ENCODE peak calls at places on chromosomes 4 and X, in seven cellular contexts. D is kidney, H is HCT116, B is cardiac muscle cell, X is aorta, U is SJSA1, W is mesenchymal stem cell. G is an unnamed sample.

GRCh38 chr4:183330841-183331240 is 8.6 kb upstream of the CLDN24 start:
- DNase-seq in B (peak; percentile 46), U (no peak), D (no peak), H (no peak), X (no peak), W (no peak), G (peak; percentile 50)

GRCh38 chr4:184473515-184474260 is 662 bp downstream of the IRF2 start:
- DNase-seq in B (peak; percentile 47), U (no peak), W (peak; percentile 70), H (no peak), D (peak; percentile 85), X (peak; percentile 81), G (peak; percentile 70)

GRCh38 chr4:155787113-155787710 is 28.4 kb downstream of the GUCY1B1 start:
- DNase-seq in X (no peak), B (peak; percentile 78), H (peak; percentile 44), U (peak; percentile 34), W (peak; percentile 74), D (no peak), G (peak; percentile 73)

GRCh38 chr4:169620846-169621228 is 459 bp downstream of the CLCN3 start:
- DNase-seq in B (no peak), H (no peak), U (no peak), D (no peak), X (no peak), W (peak; percentile 61), G (peak; percentile 57)

GRCh38 chr4:133839326-133839725 is 362.3 kb downstream of the PABPC4L start:
- DNase-seq in D (no peak), W (no peak), X (no peak), B (peak; percentile 12), H (no peak), U (no peak), G (peak; percentile 5)

GRCh38 chrX:136166221-136166855 is 19.0 kb downstream of the FHL1 start:
- DNase-seq in H (no peak), D (no peak), U (peak; percentile 14), B (peak; percentile 58), X (no peak), W (peak; percentile 64), G (peak; percentile 68)

GRCh38 chr4:121256887-121257426 is 92.8 kb upstream of the TNIP3 start:
- DNase-seq in W (no peak), X (no peak), H (no peak), B (no peak), D (no peak), U (no peak), G (no peak)

GRCh38 chr4:73019462-73020047 is 50.0 kb downstream of the COX18 start:
- DNase-seq in H (peak; percentile 23), W (peak; percentile 49), U (peak; percentile 38), X (no peak), B (peak; percentile 69), D (no peak), G (peak; percentile 76)

GRCh38 chrX:11724122-11725017 is 33.7 kb upstream of the MSL3 start:
- DNase-seq in H (peak; percentile 7), B (peak; percentile 56), X (no peak), W (peak; percentile 48), U (peak; percentile 18), D (no peak), G (peak; percentile 44)

GRCh38 chrX:98956014-98956413 is 1454.1 kb downstream of the PCDH19 start:
- DNase-seq in H (no peak), B (no peak), W (no peak), D (no peak), U (no peak), X (no peak), G (no peak)

GRCh38 chr4:145352438-145353145 is 129.1 kb upstream of the SMAD1 start:
- DNase-seq in H (no peak), B (no peak), X (no peak), U (no peak), D (no peak), W (no peak), G (no peak)

GRCh38 chr4:118086334-118086733 is 52.0 kb downstream of the NDST3 start:
- DNase-seq in W (peak; percentile 24), X (no peak), U (no peak), B (peak; percentile 3), H (peak; percentile 62), D (no peak), G (peak; percentile 52)

GRCh38 chr4:95215991-95216605 is 332.7 kb downstream of the UNC5C start:
- DNase-seq in D (no peak), B (peak; percentile 20), X (no peak), W (peak; percentile 32), U (no peak), H (no peak), G (peak; percentile 37)

GRCh38 chr4:38050560-38051350 is 90.6 kb downstream of the PTTG2 start:
- DNase-seq in W (peak; percentile 89), H (no peak), X (no peak), B (peak; percentile 71), D (no peak), U (no peak), G (peak; percentile 9)

GRCh38 chr4:142549726-142550463 is 296.2 kb downstream of the INPP4B start:
- DNase-seq in H (peak; percentile 97), B (peak; percentile 54), X (no peak), U (peak; percentile 7), W (peak; percentile 43), D (no peak), G (peak; percentile 91)

GRCh38 chrX:80293354-80293753 is 126.9 kb upstream of the TENT5D start:
- DNase-seq in B (no peak), U (no peak), H (no peak), W (no peak), D (no peak), X (no peak), G (no peak)

GRCh38 chr4:48651869-48652447 is 128.1 kb downstream of the FRYL start:
- DNase-seq in X (no peak), D (no peak), H (no peak), B (no peak), U (peak; percentile 10), W (no peak), G (peak; percentile 80)

GRCh38 chr4:40923326-40924095 is 173.8 kb downstream of the NSUN7 start:
- DNase-seq in D (no peak), X (no peak), W (no peak), U (no peak), H (no peak), B (no peak), G (no peak)

GRCh38 chr4:171025323-171025722 is 787.9 kb upstream of the GALNTL6 start:
- DNase-seq in U (no peak), W (no peak), B (no peak), X (no peak), D (no peak), H (no peak), G (no peak)

GRCh38 chrX:77785746-77786548 is at the start of gene ATRX:
- DNase-seq in H (peak; percentile 57), X (peak; percentile 85), U (peak; percentile 79), W (peak; percentile 87), B (peak; percentile 84), D (peak; percentile 85), G (peak; percentile 87)

GRCh38 chrX:16643160-16643559 is 6.8 kb upstream of the S100G start:
- DNase-seq in D (no peak), W (peak; percentile 26), U (no peak), B (peak; percentile 54), H (no peak), X (no peak), G (peak; percentile 72)

GRCh38 chrX:70172964-70173363 is 4.3 kb upstream of the DGAT2L6 start:
- DNase-seq in U (no peak), B (no peak), X (no peak), D (no peak), W (no peak), H (no peak), G (no peak)

GRCh38 chrX:70169281-70169680 is 8.0 kb upstream of the DGAT2L6 start:
- DNase-seq in U (no peak), D (no peak), H (no peak), W (no peak), X (no peak), B (no peak), G (no peak)

GRCh38 chrX:70174754-70175153 is 2.5 kb upstream of the DGAT2L6 start:
- DNase-seq in X (no peak), W (no peak), D (no peak), H (no peak), U (no peak), B (peak; percentile 41), G (peak; percentile 36)

GRCh38 chrX:70172226-70172625 is 5.1 kb upstream of the DGAT2L6 start:
- DNase-seq in U (no peak), B (no peak), W (no peak), H (no peak), D (no peak), X (no peak), G (peak; percentile 43)

DNA sequence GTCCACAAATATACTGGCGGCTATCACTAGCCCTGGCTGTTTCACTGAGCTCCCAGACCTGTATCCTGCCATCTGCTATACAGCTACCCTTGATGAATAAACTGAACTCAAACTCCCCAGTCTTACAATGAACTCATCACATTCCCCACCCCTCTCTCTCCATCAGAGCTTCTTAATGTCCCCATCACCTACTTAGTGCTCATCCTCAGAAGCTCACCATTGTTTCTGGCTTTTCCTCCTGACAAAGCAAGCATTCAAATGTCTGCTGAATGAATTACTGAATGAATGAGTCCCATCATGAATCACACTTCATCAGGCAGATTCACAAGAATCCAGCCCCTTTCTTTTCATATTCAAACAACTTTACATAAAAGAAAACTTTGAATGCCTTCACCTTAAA is 5.6 kb upstream of the DGAT2L6 start:
- DNase-seq in B (no peak), U (no peak), H (no peak), X (no peak), W (no peak), D (no peak), G (peak; percentile 29)
- H3K4me1 ChIP-seq in B (no peaks in the 10 kb centered on the region), U (peaks cover 67% of the 10 kb centered on the region), H (peaks cover 49% of the 10 kb centered on the region), X (no peaks in the 10 kb centered on the region), W (peaks cover 7% of the 10 kb centered on the region), D (no peaks in the 10 kb centered on the region), G (peaks cover 34% of the 10 kb centered on the region)

GRCh38 chrX:19885732-19886131 is 1.7 kb downstream of the SH3KBP1 start:
- DNase-seq in H (no peak), W (no peak), D (no peak), X (no peak), U (no peak), B (no peak), G (no peak)
- H3K4me1 ChIP-seq in H (peaks cover 48% of the 10 kb centered on the region), W (peaks cover 6% of the 10 kb centered on the region), D (no peaks in the 10 kb centered on the region), X (no peaks in the 10 kb centered on the region), U (peaks cover 10% of the 10 kb centered on the region), B (no peaks in the 10 kb centered on the region), G (peaks cover 20% of the 10 kb centered on the region)

GRCh38 chr4:86944964-86945781 is 10.4 kb downstream of the AFF1 start:
- DNase-seq in U (no peak), D (no peak), B (no peak), H (no peak), X (no peak), W (no peak), G (no peak)
- H3K4me1 ChIP-seq in U (peaks cover 15% of the 10 kb centered on the region), D (peaks cover 14% of the 10 kb centered on the region), B (peaks cover 6% of the 10 kb centered on the region), H (peaks cover 20% of the 10 kb centered on the region), X (no peaks in the 10 kb centered on the region), W (peaks cover 1% of the 10 kb centered on the region), G (peaks cover 10% of the 10 kb centered on the region)

GRCh38 chr4:89298160-89298559 is 9.4 kb downstream of the GPRIN3 start:
- DNase-seq in U (no peak), H (no peak), D (no peak), X (no peak), W (no peak), B (no peak), G (no peak)

GRCh38 chr4:89299153-89299789 is 8.3 kb downstream of the GPRIN3 start:
- DNase-seq in U (no peak), D (no peak), W (no peak), H (no peak), X (no peak), B (no peak), G (no peak)

GRCh38 chr4:89300490-89300889 is 7.1 kb downstream of the GPRIN3 start:
- DNase-seq in U (no peak), B (no peak), D (no peak), X (no peak), H (no peak), W (no peak), G (no peak)

GRCh38 chr4:89300060-89300459 is 7.5 kb downstream of the GPRIN3 start:
- DNase-seq in H (no peak), W (no peak), U (no peak), X (no peak), B (no peak), D (no peak), G (no peak)

GRCh38 chr4:89298788-89299152 is 8.8 kb downstream of the GPRIN3 start:
- DNase-seq in W (peak; percentile 43), H (no peak), U (no peak), D (no peak), X (no peak), B (peak; percentile 48), G (peak; percentile 66)
- H3K4me1 ChIP-seq in W (no peaks in the 10 kb centered on the region), H (peaks cover 3% of the 10 kb centered on the region), U (no peaks in the 10 kb centered on the region), D (peaks cover 34% of the 10 kb centered on the region), X (no peaks in the 10 kb centered on the region), B (peaks cover 63% of the 10 kb centered on the region), G (peaks cover 13% of the 10 kb centered on the region)